ENCODE peak calls at places on chromosome 3, in eight cellular contexts. One of them, this sample, is unnamed. For H3K4me1, the result is how much of the 10 kb centered on the place peaks cover.

GRCh38 chr3:108744762-108745161 is 12.4 kb downstream of the RETNLB start:
- DNase-seq in body of pancreas: no peak
- DNase-seq in left lung: peak
- DNase-seq in kidney: no peak
- DNase-seq in PC-3: no peak
- DNase-seq in Peyer's patch: no peak
- DNase-seq in SJSA1: no peak
- DNase-seq in heart right ventricle: no peak
- DNase-seq in this sample: no peak

GRCh38 chr3:196996454-196997265 is 28.0 kb upstream of the PIGZ start:
- DNase-seq in Peyer's patch: no peak
- DNase-seq in kidney: peak
- DNase-seq in heart right ventricle: no peak
- DNase-seq in PC-3: no peak
- DNase-seq in SJSA1: no peak
- DNase-seq in left lung: no peak
- DNase-seq in body of pancreas: no peak
- DNase-seq in this sample: no peak

GRCh38 chr3:158768361-158768787 is 33.5 kb upstream of the MFSD1 start:
- DNase-seq in PC-3: peak
- DNase-seq in SJSA1: peak
- DNase-seq in heart right ventricle: peak
- DNase-seq in Peyer's patch: peak
- DNase-seq in left lung: peak
- DNase-seq in body of pancreas: peak
- DNase-seq in kidney: peak
- DNase-seq in this sample: peak

GRCh38 chr3:116112686-116113085 is 332.6 kb downstream of the LSAMP start:
- DNase-seq in left lung: no peak
- DNase-seq in kidney: no peak
- DNase-seq in Peyer's patch: no peak
- DNase-seq in heart right ventricle: no peak
- DNase-seq in body of pancreas: no peak
- DNase-seq in PC-3: no peak
- DNase-seq in SJSA1: no peak
- DNase-seq in this sample: no peak

GRCh38 chr3:30319713-30320112 is 286.7 kb upstream of the TGFBR2 start:
- DNase-seq in SJSA1: peak
- DNase-seq in body of pancreas: peak
- DNase-seq in kidney: no peak
- DNase-seq in PC-3: peak
- DNase-seq in Peyer's patch: peak
- DNase-seq in heart right ventricle: no peak
- DNase-seq in left lung: no peak
- DNase-seq in this sample: peak

GRCh38 chr3:135125171-135125801 is 330.2 kb downstream of the EPHB1 start:
- DNase-seq in Peyer's patch: no peak
- DNase-seq in SJSA1: peak
- DNase-seq in body of pancreas: no peak
- DNase-seq in PC-3: peak
- DNase-seq in left lung: no peak
- DNase-seq in heart right ventricle: no peak
- DNase-seq in kidney: no peak
- DNase-seq in this sample: peak

GRCh38 chr3:171461087-171461917 is 1.1 kb upstream of the TNIK start:
- DNase-seq in heart right ventricle: no peak
- DNase-seq in SJSA1: no peak
- DNase-seq in Peyer's patch: peak
- DNase-seq in body of pancreas: no peak
- DNase-seq in PC-3: peak
- DNase-seq in kidney: no peak
- DNase-seq in left lung: no peak
- DNase-seq in this sample: peak

GRCh38 chr3:189186093-189186492 is 14.3 kb downstream of the TPRG1 start:
- DNase-seq in Peyer's patch: no peak
- DNase-seq in heart right ventricle: no peak
- DNase-seq in left lung: no peak
- DNase-seq in kidney: no peak
- DNase-seq in SJSA1: no peak
- DNase-seq in body of pancreas: peak
- DNase-seq in PC-3: no peak
- DNase-seq in this sample: peak

GRCh38 chr3:66144792-66145733 is 75.7 kb upstream of the SLC25A26 start:
- DNase-seq in Peyer's patch: no peak
- DNase-seq in left lung: no peak
- DNase-seq in kidney: no peak
- DNase-seq in SJSA1: no peak
- DNase-seq in PC-3: peak
- DNase-seq in heart right ventricle: no peak
- DNase-seq in body of pancreas: no peak
- DNase-seq in this sample: no peak

DNA sequence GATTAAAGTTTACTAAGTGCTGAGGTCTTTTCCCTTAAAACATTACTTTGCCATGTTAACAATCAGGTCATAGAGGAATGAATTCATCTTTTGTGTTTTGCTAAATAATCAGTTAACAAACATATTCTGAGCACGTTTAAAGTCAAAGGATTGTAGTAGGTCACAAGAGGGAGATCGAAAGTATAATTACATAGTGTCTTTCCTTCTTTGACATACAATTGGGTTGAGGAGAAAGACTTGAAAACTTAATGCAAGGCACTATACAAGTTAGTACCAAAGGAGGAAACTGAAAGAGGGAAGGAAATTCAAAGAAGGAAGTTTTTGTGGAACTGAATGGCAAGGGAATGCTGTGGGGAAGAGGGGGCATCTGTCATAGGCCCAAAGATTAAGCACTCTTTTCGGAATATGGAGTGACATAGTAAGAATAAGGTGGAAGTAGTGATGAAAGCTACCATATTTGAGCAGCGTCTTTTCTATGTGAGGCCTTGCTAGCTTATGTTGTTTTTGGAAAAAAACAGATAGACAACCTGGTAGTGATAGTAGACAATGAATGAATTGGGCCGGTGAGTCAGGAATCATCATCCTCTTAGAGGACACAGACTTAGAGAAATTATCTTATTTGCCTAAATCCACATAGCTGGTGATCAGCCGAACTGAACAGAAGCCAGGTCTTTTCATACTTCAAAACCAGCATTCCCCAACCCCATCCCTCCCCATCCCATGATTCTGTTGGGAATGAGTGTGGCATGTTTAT is 10.1 kb downstream of the MBNL1 start:
- DNase-seq in Peyer's patch: no peak
- DNase-seq in kidney: no peak
- DNase-seq in heart right ventricle: no peak
- DNase-seq in SJSA1: no peak
- DNase-seq in body of pancreas: no peak
- DNase-seq in PC-3: no peak
- DNase-seq in left lung: no peak
- DNase-seq in this sample: no peak
- H3K27ac ChIP-seq in Peyer's patch: peak
- H3K27ac ChIP-seq in kidney: no peak
- H3K27ac ChIP-seq in heart right ventricle: peak
- H3K27ac ChIP-seq in SJSA1: no peak
- H3K27ac ChIP-seq in body of pancreas: no peak
- H3K27ac ChIP-seq in PC-3: no peak
- H3K27ac ChIP-seq in left lung: no peak
- H3K27ac ChIP-seq in this sample: no peak

DNA sequence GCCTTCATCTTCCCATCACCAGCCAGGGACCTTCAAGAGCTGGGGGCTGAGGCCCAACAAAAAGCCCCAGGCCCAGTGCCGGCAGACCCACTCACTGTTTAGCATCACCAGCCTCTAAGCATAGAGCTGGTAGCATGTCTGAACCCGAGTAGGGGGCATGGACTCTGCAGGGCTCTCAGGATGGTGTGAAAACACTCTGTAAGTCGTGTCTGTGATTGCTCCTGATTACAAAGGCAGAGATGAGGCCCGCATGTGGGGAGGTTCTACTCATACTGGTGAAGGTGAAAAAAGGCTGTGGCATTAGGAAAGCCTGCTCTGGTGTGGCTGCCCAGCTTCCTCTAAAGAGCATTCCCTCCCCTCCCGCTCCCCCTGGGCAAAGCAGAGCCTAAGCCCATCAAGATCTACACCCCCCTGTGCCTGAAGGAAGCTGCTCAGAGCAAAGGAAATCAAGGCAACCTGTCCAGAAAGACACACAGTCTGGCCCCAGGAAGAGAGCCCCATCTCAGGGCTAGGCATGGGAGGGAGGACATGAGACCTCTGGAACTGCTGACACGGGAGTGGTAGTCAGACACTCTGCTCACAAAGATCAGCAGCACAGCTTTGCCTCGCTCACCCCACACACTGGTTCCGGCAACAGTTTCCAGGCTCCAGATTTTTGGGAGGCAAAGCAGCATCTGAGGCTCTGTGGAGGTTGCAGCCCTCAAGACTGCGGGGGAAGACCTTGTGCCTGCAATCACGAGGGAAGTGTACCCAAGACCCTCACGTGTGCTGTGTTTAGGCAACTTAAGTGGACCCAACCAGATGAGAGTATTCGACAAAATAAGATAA is 36.8 kb downstream of the CCDC12 start:
- DNase-seq in SJSA1: no peak
- DNase-seq in Peyer's patch: no peak
- DNase-seq in body of pancreas: no peak
- DNase-seq in left lung: no peak
- DNase-seq in PC-3: no peak
- DNase-seq in kidney: peak
- DNase-seq in heart right ventricle: no peak
- DNase-seq in this sample: no peak
- H3K4me1 ChIP-seq in SJSA1: under half
- H3K4me1 ChIP-seq in Peyer's patch: half or more
- H3K4me1 ChIP-seq in body of pancreas: half or more
- H3K4me1 ChIP-seq in left lung: under half
- H3K4me1 ChIP-seq in PC-3: under half
- H3K4me1 ChIP-seq in kidney: half or more
- H3K4me1 ChIP-seq in heart right ventricle: half or more
- H3K4me1 ChIP-seq in this sample: under half

DNA sequence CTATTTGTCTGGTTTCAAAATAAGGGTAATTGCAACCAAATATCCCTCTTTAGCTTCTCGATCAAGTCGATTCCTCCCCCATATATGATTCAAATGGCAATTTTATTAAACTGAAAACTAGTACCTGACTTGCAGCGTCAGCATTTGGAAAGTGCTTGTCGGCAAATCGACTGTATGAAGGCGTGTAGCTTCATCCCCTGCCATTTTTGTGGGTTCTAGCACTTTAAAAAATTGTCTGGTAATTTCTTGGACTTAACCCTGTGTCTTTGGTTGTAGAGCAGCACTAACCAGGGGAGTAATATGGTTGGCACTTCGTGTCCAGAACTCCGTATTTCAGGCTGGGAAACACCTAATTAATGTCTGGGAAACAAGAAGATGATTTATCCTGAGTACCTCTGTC is 573 bp downstream of the MME start:
- DNase-seq in kidney: no peak
- DNase-seq in body of pancreas: no peak
- DNase-seq in SJSA1: no peak
- DNase-seq in left lung: no peak
- DNase-seq in heart right ventricle: no peak
- DNase-seq in Peyer's patch: no peak
- DNase-seq in PC-3: no peak
- DNase-seq in this sample: no peak
- H3K4me3 ChIP-seq in kidney: peak
- H3K4me3 ChIP-seq in body of pancreas: no peak
- H3K4me3 ChIP-seq in SJSA1: peak
- H3K4me3 ChIP-seq in left lung: no peak
- H3K4me3 ChIP-seq in heart right ventricle: peak
- H3K4me3 ChIP-seq in Peyer's patch: no peak
- H3K4me3 ChIP-seq in PC-3: peak
- H3K4me3 ChIP-seq in this sample: no peak

GRCh38 chr3:16488637-16489036 is 24.9 kb downstream of the RFTN1 start:
- DNase-seq in heart right ventricle: no peak
- DNase-seq in Peyer's patch: no peak
- DNase-seq in left lung: no peak
- DNase-seq in body of pancreas: no peak
- DNase-seq in SJSA1: no peak
- DNase-seq in PC-3: no peak
- DNase-seq in kidney: no peak
- DNase-seq in this sample: no peak
- H3K27ac ChIP-seq in heart right ventricle: no peak
- H3K27ac ChIP-seq in Peyer's patch: no peak
- H3K27ac ChIP-seq in left lung: no peak
- H3K27ac ChIP-seq in body of pancreas: no peak
- H3K27ac ChIP-seq in SJSA1: no peak
- H3K27ac ChIP-seq in PC-3: no peak
- H3K27ac ChIP-seq in kidney: no peak
- H3K27ac ChIP-seq in this sample: no peak

GRCh38 chr3:42526616-42527367 is 24.3 kb downstream of the VIPR1 start:
- DNase-seq in kidney: no peak
- DNase-seq in PC-3: no peak
- DNase-seq in SJSA1: no peak
- DNase-seq in Peyer's patch: no peak
- DNase-seq in body of pancreas: no peak
- DNase-seq in heart right ventricle: no peak
- DNase-seq in left lung: peak
- DNase-seq in this sample: no peak
- H3K4me1 ChIP-seq in kidney: under half
- H3K4me1 ChIP-seq in PC-3: under half
- H3K4me1 ChIP-seq in SJSA1: under half
- H3K4me1 ChIP-seq in Peyer's patch: under half
- H3K4me1 ChIP-seq in body of pancreas: under half
- H3K4me1 ChIP-seq in heart right ventricle: under half
- H3K4me1 ChIP-seq in left lung: under half
- H3K4me1 ChIP-seq in this sample: under half

GRCh38 chr3:194296832-194297666 is 54.1 kb downstream of the CPN2 start:
- DNase-seq in SJSA1: no peak
- DNase-seq in Peyer's patch: no peak
- DNase-seq in kidney: peak
- DNase-seq in left lung: peak
- DNase-seq in heart right ventricle: no peak
- DNase-seq in PC-3: no peak
- DNase-seq in body of pancreas: peak
- DNase-seq in this sample: peak
- H3K4me3 ChIP-seq in SJSA1: no peak
- H3K4me3 ChIP-seq in Peyer's patch: no peak
- H3K4me3 ChIP-seq in kidney: peak
- H3K4me3 ChIP-seq in left lung: peak
- H3K4me3 ChIP-seq in heart right ventricle: peak
- H3K4me3 ChIP-seq in PC-3: peak
- H3K4me3 ChIP-seq in body of pancreas: no peak
- H3K4me3 ChIP-seq in this sample: peak